ENCODE peak calls at places on chromosomes 16 and 17, in four cellular contexts. D is stimulated activated CD4-positive, alpha-beta T cell treated with anti-CD3 and anti-CD28 coated beads, Interleukin-4, amount 100 ng/mL, for 24 hours; H is HFFc6; Q is non-pigmented ciliary epithelial cell. N is an unnamed sample.

GRCh38 chr17:74274060-74274702 is at the start of gene DNAI2:
- DNase-seq in Q (no peak), D (peak), H (no peak), N (peak)

GRCh38 chr16:77584205-77584859 is 138.0 kb upstream of the NUDT7 start:
- DNase-seq in Q (no peak), D (peak), H (peak), N (peak)

GRCh38 chr17:40355123-40355803 is 9.3 kb downstream of the GJD3 start:
- DNase-seq in H (peak), D (peak), Q (no peak), N (peak)

GRCh38 chr16:64700628-64701027 is 421.2 kb downstream of the CDH11 start:
- DNase-seq in Q (no peak), D (no peak), H (no peak), N (no peak)

GRCh38 chr16:24139282-24139681 is 116.9 kb upstream of the CACNG3 start:
- DNase-seq in H (no peak), Q (no peak), D (peak), N (peak)

GRCh38 chr17:9568957-9569588 is 6.5 kb downstream of the STX8 start:
- DNase-seq in D (no peak), H (no peak), Q (no peak), N (no peak)

GRCh38 chr16:31001507-31002251 is 8.8 kb downstream of the STX1B start:
- DNase-seq in D (no peak), Q (no peak), H (no peak), N (no peak)

GRCh38 chr17:34579017-34579946 is at the start of gene TMEM132E:
- DNase-seq in H (no peak), Q (no peak), D (peak), N (peak)

GRCh38 chr17:59830846-59831486 is 61.8 kb downstream of the TUBD1 start:
- DNase-seq in Q (no peak), D (no peak), H (no peak), N (no peak)

GRCh38 chr17:77999413-78000173 is 41.1 kb downstream of the TNRC6C start:
- DNase-seq in H (peak), Q (no peak), D (no peak), N (peak)

GRCh38 chr17:7862692-7863437 is 5.1 kb downstream of the CYB5D1 start:
- DNase-seq in H (no peak), Q (no peak), D (peak), N (peak)

GRCh38 chr17:2405247-2405926 is 4.5 kb upstream of the MNT start:
- DNase-seq in Q (peak), H (peak), D (no peak), N (no peak)

GRCh38 chr17:1122681-1123396 is 56.9 kb downstream of the ABR start:
- DNase-seq in H (peak), Q (no peak), D (peak), N (peak)

GRCh38 chr17:59838196-59838911 is 54.4 kb downstream of the TUBD1 start:
- DNase-seq in H (peak), D (peak), Q (no peak), N (no peak)

GRCh38 chr17:45895304-45895968 is 1.1 kb downstream of the MAPT start:
- DNase-seq in Q (no peak), D (peak), H (no peak), N (no peak)

GRCh38 chr17:18184143-18185007 is 747 bp downstream of the ALKBH5 start:
- DNase-seq in D (peak), Q (no peak), H (peak), N (peak)

GRCh38 chr17:68740555-68741447 is 139.6 kb upstream of the FAM20A start:
- DNase-seq in H (no peak), Q (no peak), D (no peak), N (no peak)

GRCh38 chr16:11621539-11621919 is 34.8 kb upstream of the LITAF start:
- DNase-seq in D (no peak), Q (no peak), H (no peak), N (no peak)

GRCh38 chr17:1714488-1714979 is 4.4 kb upstream of the TLCD2 start:
- DNase-seq in D (no peak), H (peak), Q (peak), N (peak)

GRCh38 chr17:40499551-40500189 is 1.8 kb downstream of the TNS4 start:
- DNase-seq in Q (no peak), H (peak), D (no peak), N (no peak)

GRCh38 chr17:9880582-9880999 is 24.5 kb downstream of the RCVRN start:
- DNase-seq in H (peak), D (no peak), Q (no peak), N (no peak)

GRCh38 chr16:81606039-81606438 is 161.4 kb downstream of the CMIP start:
- DNase-seq in H (no peak), Q (no peak), D (no peak), N (no peak)

GRCh38 chr16:54054237-54054780 is 232.3 kb downstream of the IRX3 start:
- DNase-seq in D (no peak), H (no peak), Q (no peak), N (no peak)

GRCh38 chr17:7466644-7467341 is 12.6 kb downstream of the ZBTB4 start:
- DNase-seq in H (peak), Q (no peak), D (no peak), N (no peak)

GRCh38 chr17:35082073-35082657 is 18.7 kb upstream of the RFFL start:
- DNase-seq in Q (no peak), H (peak), D (no peak), N (no peak)

N was measured in activated naive CD8-positive, alpha-beta T cell treated with anti-CD3 and anti-CD28 coated beads for 36 hours.